ENCODE peak calls at places on chromosome 10, in six cellular contexts. E, Z, U, F, D and R are unnamed samples.

GRCh38 chr10:32446701-32447406 is 914 bp downstream of the CCDC7 start:
- DNase-seq in E (no peak), Z (peak), U (peak), F (no peak), D (no peak), R (peak)

GRCh38 chr10:85888004-85888403 is 478.6 kb downstream of the GRID1 start:
- DNase-seq in E (no peak), Z (no peak), U (no peak), F (no peak), D (no peak), R (no peak)

GRCh38 chr10:112139176-112139575 is 44.4 kb downstream of the GPAM start:
- DNase-seq in E (no peak), Z (no peak), U (no peak), F (no peak), D (no peak), R (no peak)

GRCh38 chr10:103651783-103652476 is 158.4 kb downstream of the NEURL1 start:
- DNase-seq in E (no peak), Z (no peak), U (no peak), F (no peak), D (no peak), R (peak)

GRCh38 chr10:125028291-125028867 is 86.5 kb downstream of the ZRANB1 start:
- DNase-seq in E (no peak), Z (peak), U (peak), F (no peak), D (no peak), R (peak)

GRCh38 chr10:107671968-107672367 is 507.5 kb upstream of the SORCS1 start:
- DNase-seq in E (no peak), Z (no peak), U (no peak), F (no peak), D (no peak), R (no peak)

GRCh38 chr10:43284341-43284910 is 17.6 kb upstream of the RASGEF1A start:
- DNase-seq in E (no peak), Z (no peak), U (no peak), F (no peak), D (no peak), R (no peak)

GRCh38 chr10:61140765-61141392 is 196.9 kb upstream of the RHOBTB1 start:
- DNase-seq in E (no peak), Z (peak), U (peak), F (peak), D (peak), R (peak)

GRCh38 chr10:7861509-7862120 is 43.3 kb downstream of the TAF3 start:
- DNase-seq in E (no peak), Z (no peak), U (no peak), F (no peak), D (no peak), R (no peak)

GRCh38 chr10:110356628-110357245 is 52.0 kb upstream of the SMNDC1 start:
- DNase-seq in E (peak), Z (peak), U (peak), F (peak), D (no peak), R (no peak)